ENCODE peak calls at places on chromosome 10, in eight cellular contexts. One of them, this sample, is unnamed.

GRCh38 chr10:32054087-32054486 is 2.1 kb downstream of the KIF5B start:
- DNase-seq in lower lobe of right lung: no peak
- DNase-seq in astrocyte: peak; percentile 72
- DNase-seq in ovary: no peak
- DNase-seq in uterus: no peak
- DNase-seq in A549: peak; percentile 15
- DNase-seq in PC-3: peak; percentile 50
- DNase-seq in AG10803: peak; percentile 59
- DNase-seq in this sample: peak; percentile 83

GRCh38 chr10:63388421-63389031 is 77.3 kb downstream of the JMJD1C start:
- DNase-seq in lower lobe of right lung: no peak
- DNase-seq in A549: no peak
- DNase-seq in ovary: no peak
- DNase-seq in AG10803: peak; percentile 12
- DNase-seq in PC-3: peak; percentile 45
- DNase-seq in astrocyte: peak; percentile 56
- DNase-seq in uterus: no peak
- DNase-seq in this sample: no peak

GRCh38 chr10:99975942-99976809 is 33.6 kb downstream of the DNMBP start:
- DNase-seq in astrocyte: peak; percentile 53
- DNase-seq in lower lobe of right lung: no peak
- DNase-seq in PC-3: no peak
- DNase-seq in AG10803: peak; percentile 88
- DNase-seq in uterus: no peak
- DNase-seq in ovary: peak; percentile 33
- DNase-seq in A549: no peak
- DNase-seq in this sample: peak; percentile 92

GRCh38 chr10:3054816-3055202 is 12.5 kb upstream of the PFKP start:
- DNase-seq in A549: no peak
- DNase-seq in ovary: no peak
- DNase-seq in lower lobe of right lung: no peak
- DNase-seq in uterus: no peak
- DNase-seq in astrocyte: no peak
- DNase-seq in AG10803: no peak
- DNase-seq in PC-3: no peak
- DNase-seq in this sample: peak; percentile 33

GRCh38 chr10:32207544-32207943 is 139.4 kb downstream of the EPC1 start:
- DNase-seq in PC-3: peak; percentile 63
- DNase-seq in AG10803: peak; percentile 39
- DNase-seq in uterus: no peak
- DNase-seq in ovary: no peak
- DNase-seq in astrocyte: no peak
- DNase-seq in A549: peak; percentile 55
- DNase-seq in lower lobe of right lung: peak; percentile 62
- DNase-seq in this sample: peak; percentile 52

GRCh38 chr10:10526846-10527245 is 490.8 kb upstream of the CELF2 start:
- DNase-seq in astrocyte: no peak
- DNase-seq in uterus: no peak
- DNase-seq in ovary: no peak
- DNase-seq in PC-3: no peak
- DNase-seq in AG10803: no peak
- DNase-seq in A549: no peak
- DNase-seq in lower lobe of right lung: no peak
- DNase-seq in this sample: no peak

GRCh38 chr10:14578060-14578952 is 196.4 kb downstream of the FAM107B start:
- DNase-seq in uterus: no peak
- DNase-seq in AG10803: no peak
- DNase-seq in PC-3: peak; percentile 83
- DNase-seq in astrocyte: peak; percentile 33
- DNase-seq in ovary: no peak
- DNase-seq in lower lobe of right lung: no peak
- DNase-seq in A549: peak; percentile 92
- DNase-seq in this sample: peak; percentile 45

GRCh38 chr10:68628576-68629127 is 68.5 kb downstream of the TET1 start:
- DNase-seq in PC-3: peak; percentile 30
- DNase-seq in ovary: no peak
- DNase-seq in AG10803: no peak
- DNase-seq in lower lobe of right lung: no peak
- DNase-seq in A549: no peak
- DNase-seq in astrocyte: peak; percentile 32
- DNase-seq in uterus: no peak
- DNase-seq in this sample: no peak

GRCh38 chr10:4650109-4650508 is 175.9 kb upstream of the AKR1E2 start:
- DNase-seq in A549: no peak
- DNase-seq in uterus: no peak
- DNase-seq in ovary: no peak
- DNase-seq in astrocyte: peak; percentile 46
- DNase-seq in PC-3: no peak
- DNase-seq in lower lobe of right lung: no peak
- DNase-seq in AG10803: peak; percentile 56
- DNase-seq in this sample: peak; percentile 52

GRCh38 chr10:15352818-15353217 is 18.3 kb downstream of the FAM171A1 start:
- DNase-seq in lower lobe of right lung: no peak
- DNase-seq in A549: no peak
- DNase-seq in uterus: no peak
- DNase-seq in ovary: no peak
- DNase-seq in AG10803: no peak
- DNase-seq in astrocyte: no peak
- DNase-seq in PC-3: no peak
- DNase-seq in this sample: no peak

GRCh38 chr10:46558411-46559185 is 2.1 kb upstream of the GPRIN2 start:
- DNase-seq in PC-3: no peak
- DNase-seq in astrocyte: no peak
- DNase-seq in lower lobe of right lung: peak; percentile 51
- DNase-seq in AG10803: no peak
- DNase-seq in ovary: no peak
- DNase-seq in A549: peak; percentile 84
- DNase-seq in uterus: no peak
- DNase-seq in this sample: no peak

GRCh38 chr10:74634995-74635536 is 191.3 kb upstream of the KAT6B start:
- DNase-seq in A549: no peak
- DNase-seq in ovary: no peak
- DNase-seq in PC-3: no peak
- DNase-seq in astrocyte: no peak
- DNase-seq in AG10803: no peak
- DNase-seq in uterus: no peak
- DNase-seq in lower lobe of right lung: no peak
- DNase-seq in this sample: no peak

GRCh38 chr10:71193516-71193915 is 18.9 kb upstream of the UNC5B start:
- DNase-seq in uterus: no peak
- DNase-seq in PC-3: no peak
- DNase-seq in A549: no peak
- DNase-seq in lower lobe of right lung: no peak
- DNase-seq in AG10803: no peak
- DNase-seq in astrocyte: no peak
- DNase-seq in ovary: no peak
- DNase-seq in this sample: no peak

GRCh38 chr10:522350-522749 is 167.1 kb downstream of the DIP2C start:
- DNase-seq in A549: no peak
- DNase-seq in lower lobe of right lung: no peak
- DNase-seq in AG10803: no peak
- DNase-seq in PC-3: no peak
- DNase-seq in ovary: no peak
- DNase-seq in uterus: no peak
- DNase-seq in astrocyte: no peak
- DNase-seq in this sample: no peak

GRCh38 chr10:113666682-113667252 is 2.9 kb upstream of the NRAP start:
- DNase-seq in uterus: no peak
- DNase-seq in AG10803: peak; percentile 24
- DNase-seq in A549: no peak
- DNase-seq in ovary: no peak
- DNase-seq in PC-3: no peak
- DNase-seq in astrocyte: peak; percentile 36
- DNase-seq in lower lobe of right lung: no peak
- DNase-seq in this sample: peak; percentile 37

GRCh38 chr10:132495231-132495630 is 42.4 kb upstream of the INPP5A start:
- DNase-seq in AG10803: no peak
- DNase-seq in PC-3: no peak
- DNase-seq in ovary: no peak
- DNase-seq in astrocyte: no peak
- DNase-seq in lower lobe of right lung: no peak
- DNase-seq in uterus: peak; percentile 8
- DNase-seq in A549: no peak
- DNase-seq in this sample: no peak

GRCh38 chr10:8331896-8332729 is 277.6 kb downstream of the GATA3 start:
- DNase-seq in ovary: no peak
- DNase-seq in AG10803: no peak
- DNase-seq in A549: peak; percentile 58
- DNase-seq in PC-3: peak; percentile 41
- DNase-seq in uterus: peak; percentile 23
- DNase-seq in astrocyte: peak; percentile 74
- DNase-seq in lower lobe of right lung: peak; percentile 66
- DNase-seq in this sample: peak; percentile 28

GRCh38 chr10:50437248-50437647 is 185.9 kb upstream of the ASAH2 start:
- DNase-seq in lower lobe of right lung: no peak
- DNase-seq in ovary: no peak
- DNase-seq in A549: no peak
- DNase-seq in AG10803: no peak
- DNase-seq in astrocyte: no peak
- DNase-seq in uterus: no peak
- DNase-seq in PC-3: no peak
- DNase-seq in this sample: no peak

GRCh38 chr10:79483299-79483698 is 29.0 kb upstream of the EIF5AL1 start:
- DNase-seq in A549: no peak
- DNase-seq in AG10803: peak; percentile 66
- DNase-seq in lower lobe of right lung: no peak
- DNase-seq in uterus: no peak
- DNase-seq in PC-3: no peak
- DNase-seq in ovary: no peak
- DNase-seq in astrocyte: no peak
- DNase-seq in this sample: peak; percentile 35

GRCh38 chr10:68594405-68594804 is 34.3 kb downstream of the TET1 start:
- DNase-seq in PC-3: peak; percentile 95
- DNase-seq in astrocyte: peak; percentile 66
- DNase-seq in AG10803: peak; percentile 12
- DNase-seq in ovary: no peak
- DNase-seq in A549: peak; percentile 15
- DNase-seq in lower lobe of right lung: no peak
- DNase-seq in uterus: no peak
- DNase-seq in this sample: peak; percentile 82

GRCh38 chr10:21334891-21335696 is 190.4 kb downstream of the SKIDA1 start:
- DNase-seq in lower lobe of right lung: no peak
- DNase-seq in AG10803: peak; percentile 94
- DNase-seq in astrocyte: peak; percentile 92
- DNase-seq in uterus: peak; percentile 72
- DNase-seq in PC-3: peak; percentile 91
- DNase-seq in ovary: peak; percentile 57
- DNase-seq in A549: peak; percentile 94
- DNase-seq in this sample: peak; percentile 98

GRCh38 chr10:24513155-24513554 is 210.5 kb downstream of the ARHGAP21 start:
- DNase-seq in ovary: no peak
- DNase-seq in A549: peak; percentile 13
- DNase-seq in PC-3: peak; percentile 36
- DNase-seq in uterus: no peak
- DNase-seq in lower lobe of right lung: no peak
- DNase-seq in AG10803: peak; percentile 44
- DNase-seq in astrocyte: peak; percentile 13
- DNase-seq in this sample: peak; percentile 37
- TF ChIP-seq CTCF in ovary: no peak
- TF ChIP-seq CTCF in A549: peak; percentile 21
- TF ChIP-seq CTCF in PC-3: peak; percentile 62
- TF ChIP-seq CTCF in uterus: no peak
- TF ChIP-seq CTCF in lower lobe of right lung: no peak
- TF ChIP-seq CTCF in AG10803: peak; percentile 67
- TF ChIP-seq CTCF in astrocyte: peak; percentile 35
- TF ChIP-seq CTCF in this sample: peak; percentile 43

GRCh38 chr10:119644215-119644826 is 6.9 kb upstream of the BAG3 start:
- DNase-seq in uterus: no peak
- DNase-seq in ovary: no peak
- DNase-seq in A549: no peak
- DNase-seq in astrocyte: no peak
- DNase-seq in PC-3: no peak
- DNase-seq in AG10803: no peak
- DNase-seq in lower lobe of right lung: no peak
- DNase-seq in this sample: no peak
- TF ChIP-seq CTCF in uterus: no peak
- TF ChIP-seq CTCF in ovary: no peak
- TF ChIP-seq CTCF in A549: peak; percentile 7
- TF ChIP-seq CTCF in astrocyte: no peak
- TF ChIP-seq CTCF in PC-3: peak; percentile 12
- TF ChIP-seq CTCF in AG10803: peak; percentile 53
- TF ChIP-seq CTCF in lower lobe of right lung: no peak
- TF ChIP-seq CTCF in this sample: no peak

DNA sequence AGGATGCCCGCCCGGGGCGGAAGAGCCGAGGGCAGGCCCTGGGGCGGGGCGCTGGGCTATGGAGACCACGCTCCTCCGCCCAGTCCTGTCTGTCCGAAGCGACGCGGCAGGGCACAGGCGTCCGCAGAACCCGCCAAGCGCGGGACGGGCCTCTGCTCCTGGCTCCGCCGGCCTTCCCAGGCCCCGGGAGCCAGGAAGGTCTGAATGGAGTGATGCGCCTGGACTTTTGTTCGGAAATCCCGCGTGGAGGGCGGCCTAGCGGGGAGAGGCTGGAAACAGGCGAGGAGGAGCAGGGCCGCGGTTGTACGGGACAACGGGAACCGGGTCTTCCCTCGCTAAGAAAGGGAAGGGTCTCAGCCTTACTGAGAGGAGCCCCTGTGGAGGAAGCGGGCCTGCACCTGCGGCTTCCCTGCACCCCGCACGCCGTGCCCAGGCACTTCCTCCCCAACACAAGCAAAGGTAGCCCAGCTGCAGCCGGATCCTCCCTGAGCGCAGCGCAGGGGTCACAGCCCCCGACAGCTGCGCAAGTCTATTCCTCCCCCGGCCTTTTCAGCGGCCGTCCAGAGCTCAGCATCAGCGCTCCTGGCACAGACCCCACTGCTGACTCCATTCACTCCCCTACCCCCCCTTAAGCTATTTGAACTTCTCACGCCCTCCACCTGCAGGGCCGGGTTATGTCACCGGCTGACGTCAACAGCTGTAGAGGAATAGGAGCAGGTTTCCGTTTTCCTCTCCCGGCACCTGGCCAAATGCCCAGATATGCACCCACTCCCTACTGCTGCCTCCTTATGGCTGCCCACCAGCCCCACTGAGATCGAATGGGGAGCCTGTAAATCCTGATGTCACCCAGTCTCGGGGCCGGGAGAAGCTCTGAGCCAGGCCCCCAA is 143.2 kb upstream of the RET start:
- DNase-seq in PC-3: no peak
- DNase-seq in uterus: no peak
- DNase-seq in ovary: no peak
- DNase-seq in lower lobe of right lung: no peak
- DNase-seq in A549: no peak
- DNase-seq in AG10803: no peak
- DNase-seq in astrocyte: no peak
- DNase-seq in this sample: peak; percentile 1
- TF ChIP-seq CTCF in PC-3: no peak
- TF ChIP-seq CTCF in uterus: no peak
- TF ChIP-seq CTCF in ovary: no peak
- TF ChIP-seq CTCF in lower lobe of right lung: no peak
- TF ChIP-seq CTCF in A549: no peak
- TF ChIP-seq CTCF in AG10803: no peak
- TF ChIP-seq CTCF in astrocyte: no peak
- TF ChIP-seq CTCF in this sample: no peak

DNA sequence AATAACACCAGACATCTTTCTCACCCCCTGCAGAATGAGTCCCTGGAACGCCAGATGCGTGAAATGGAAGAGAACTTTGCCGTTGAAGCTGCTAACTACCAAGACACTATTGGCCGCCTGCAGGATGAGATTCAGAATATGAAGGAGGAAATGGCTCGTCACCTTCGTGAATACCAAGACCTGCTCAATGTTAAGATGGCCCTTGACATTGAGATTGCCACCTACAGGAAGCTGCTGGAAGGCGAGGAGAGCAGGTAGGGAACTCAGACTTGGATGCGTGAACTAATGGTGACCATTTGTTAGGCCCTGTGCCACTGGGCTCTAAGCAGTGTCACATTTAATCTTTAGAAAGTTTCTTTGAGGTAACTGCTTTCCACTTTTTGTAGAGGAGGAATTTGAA is 7.1 kb downstream of the VIM start:
- DNase-seq in AG10803: peak; percentile 53
- DNase-seq in lower lobe of right lung: no peak
- DNase-seq in PC-3: no peak
- DNase-seq in ovary: no peak
- DNase-seq in astrocyte: no peak
- DNase-seq in A549: peak; percentile 58
- DNase-seq in uterus: no peak
- DNase-seq in this sample: peak; percentile 32
- TF ChIP-seq CTCF in AG10803: peak; percentile 46
- TF ChIP-seq CTCF in lower lobe of right lung: no peak
- TF ChIP-seq CTCF in PC-3: peak; percentile 27
- TF ChIP-seq CTCF in ovary: no peak
- TF ChIP-seq CTCF in astrocyte: no peak
- TF ChIP-seq CTCF in A549: no peak
- TF ChIP-seq CTCF in uterus: no peak
- TF ChIP-seq CTCF in this sample: peak; percentile 30